ENCODE peak calls at places on chromosomes 2 and 18, in seven cellular contexts. I is lower lobe of right lung; S is HTR-8/SVneo; O is brain microvascular endothelial cell; M is GM12891; E is effector memory CD8-positive, alpha-beta T cell; G is pancreas. P is an unnamed sample.

GRCh38 chr18:37617623-37618022 is 52.0 kb upstream of the CELF4 start:
- DNase-seq in M (no peak), O (no peak), S (no peak), G (no peak), I (no peak), E (no peak), P (no peak)

GRCh38 chr2:239611222-239611795 is 210.5 kb upstream of the HDAC4 start:
- DNase-seq in S (no peak), M (no peak), O (no peak), E (no peak), G (no peak), I (no peak), P (no peak)

GRCh38 chr2:159585607-159586006 is 30.7 kb downstream of the BAZ2B start:
- DNase-seq in E (no peak), G (no peak), O (no peak), I (no peak), M (no peak), S (no peak), P (no peak)

GRCh38 chr2:33322099-33322498 is 154.3 kb upstream of the RASGRP3 start:
- DNase-seq in G (peak; percentile 24), O (peak; percentile 40), I (no peak), M (no peak), S (no peak), E (no peak), P (no peak)

GRCh38 chr18:67239826-67240225 is 276.7 kb downstream of the DSEL start:
- DNase-seq in S (no peak), O (no peak), G (no peak), I (no peak), E (no peak), M (no peak), P (no peak)

GRCh38 chr2:219285348-219285685 is 6.2 kb downstream of the DNAJB2 start:
- DNase-seq in S (no peak), I (no peak), O (no peak), G (no peak), E (no peak), M (no peak), P (no peak)

GRCh38 chr2:105977212-105977611 is 216.9 kb downstream of the UXS1 start:
- DNase-seq in M (no peak), O (peak; percentile 95), E (no peak), S (peak; percentile 48), G (no peak), I (no peak), P (no peak)

GRCh38 chr2:46575467-46575866 is 96.1 kb downstream of the TMEM247 start:
- DNase-seq in O (no peak), S (no peak), M (no peak), I (no peak), E (no peak), G (no peak), P (no peak)

GRCh38 chr18:73318732-73319479 is 451.1 kb upstream of the NETO1 start:
- DNase-seq in E (no peak), M (no peak), I (no peak), S (no peak), O (peak; percentile 1), G (no peak), P (no peak)

GRCh38 chr2:212794471-212794870 is 255.9 kb upstream of the ERBB4 start:
- DNase-seq in S (no peak), G (no peak), E (no peak), O (no peak), I (no peak), M (no peak), P (no peak)

GRCh38 chr2:175175896-175176295 is 5.6 kb downstream of the ATP5MC3 start:
- DNase-seq in G (no peak), M (no peak), I (no peak), S (no peak), E (no peak), O (no peak), P (no peak)

GRCh38 chr2:12867888-12868287 is 151.2 kb downstream of the TRIB2 start:
- DNase-seq in I (no peak), G (no peak), M (no peak), O (no peak), E (no peak), S (no peak), P (no peak)

GRCh38 chr18:75200644-75201272 is 8.2 kb downstream of the PTGR3 start:
- DNase-seq in S (no peak), M (no peak), O (no peak), E (no peak), I (no peak), G (no peak), P (no peak)

GRCh38 chr2:19355416-19355821 is 3.0 kb downstream of the OSR1 start:
- DNase-seq in E (no peak), S (no peak), G (no peak), I (no peak), M (no peak), O (no peak), P (no peak)

GRCh38 chr2:128379021-128380005 is 60.6 kb upstream of the HS6ST1 start:
- DNase-seq in O (peak; percentile 24), M (no peak), E (no peak), I (peak; percentile 67), G (peak; percentile 29), S (no peak), P (peak; percentile 75)

GRCh38 chr18:64713284-64713683 is 564.4 kb upstream of the LINC00305 start:
- DNase-seq in S (no peak), E (no peak), O (no peak), M (no peak), G (no peak), I (no peak), P (no peak)

GRCh38 chr2:127103243-127104165 is 3.5 kb downstream of the BIN1 start:
- DNase-seq in S (no peak), I (no peak), O (no peak), M (no peak), E (no peak), G (peak; percentile 11), P (peak; percentile 26)

GRCh38 chr2:26238301-26238958 is 6.0 kb downstream of the HADHA start:
- DNase-seq in E (no peak), M (no peak), I (no peak), G (no peak), S (peak; percentile 25), O (no peak), P (no peak)

GRCh38 chr2:2561346-2562095 is 230.4 kb upstream of the MYT1L start:
- DNase-seq in S (no peak), E (no peak), O (no peak), M (no peak), G (no peak), I (no peak), P (no peak)